ENCODE peak calls at places on chromosomes 3 and 15, in nine cellular contexts. One of them, this sample, is unnamed.
A peak's percentile ranks its signal among the peaks of the same experiment; 100 is the strongest.

GRCh38 chr15:67918205-67918861 is 78.5 kb upstream of the RNU6-1 start:
- DNase-seq in bronchial epithelial cell: no peak
- DNase-seq in fibroblast of gingiva: no peak
- DNase-seq in transverse colon: no peak
- DNase-seq in right cardiac atrium: peak; percentile 15
- DNase-seq in activated CD8-positive, alpha-beta T cell treated with anti-CD3 and anti-CD28 coated beads for 36 hours: no peak
- DNase-seq in stimulated activated CD8-positive, alpha-beta memory T cell treated with anti-CD3 and anti-CD28 coated beads, Interleukin-7, amount 100 ng/mL, for 24 hours: no peak
- DNase-seq in ovary: no peak
- DNase-seq in EL: no peak
- DNase-seq in this sample: no peak

GRCh38 chr3:117409701-117410459 is 700.3 kb downstream of the TUSC7 start:
- DNase-seq in fibroblast of gingiva: peak; percentile 33
- DNase-seq in ovary: no peak
- DNase-seq in bronchial epithelial cell: no peak
- DNase-seq in activated CD8-positive, alpha-beta T cell treated with anti-CD3 and anti-CD28 coated beads for 36 hours: no peak
- DNase-seq in transverse colon: no peak
- DNase-seq in right cardiac atrium: no peak
- DNase-seq in EL: peak; percentile 52
- DNase-seq in stimulated activated CD8-positive, alpha-beta memory T cell treated with anti-CD3 and anti-CD28 coated beads, Interleukin-7, amount 100 ng/mL, for 24 hours: no peak
- DNase-seq in this sample: no peak

GRCh38 chr3:123104550-123104949 is 37.7 kb downstream of the PDIA5 start:
- DNase-seq in ovary: no peak
- DNase-seq in bronchial epithelial cell: peak; percentile 70
- DNase-seq in stimulated activated CD8-positive, alpha-beta memory T cell treated with anti-CD3 and anti-CD28 coated beads, Interleukin-7, amount 100 ng/mL, for 24 hours: no peak
- DNase-seq in fibroblast of gingiva: peak; percentile 69
- DNase-seq in transverse colon: no peak
- DNase-seq in activated CD8-positive, alpha-beta T cell treated with anti-CD3 and anti-CD28 coated beads for 36 hours: no peak
- DNase-seq in right cardiac atrium: no peak
- DNase-seq in EL: peak; percentile 86
- DNase-seq in this sample: no peak

GRCh38 chr15:46344115-46344749 is 709.4 kb downstream of the SQOR start:
- DNase-seq in right cardiac atrium: no peak
- DNase-seq in bronchial epithelial cell: peak; percentile 52
- DNase-seq in transverse colon: no peak
- DNase-seq in EL: no peak
- DNase-seq in stimulated activated CD8-positive, alpha-beta memory T cell treated with anti-CD3 and anti-CD28 coated beads, Interleukin-7, amount 100 ng/mL, for 24 hours: no peak
- DNase-seq in fibroblast of gingiva: no peak
- DNase-seq in activated CD8-positive, alpha-beta T cell treated with anti-CD3 and anti-CD28 coated beads for 36 hours: no peak
- DNase-seq in ovary: no peak
- DNase-seq in this sample: no peak

GRCh38 chr15:72614810-72615532 is 39.5 kb upstream of the GOLGA6B start:
- DNase-seq in stimulated activated CD8-positive, alpha-beta memory T cell treated with anti-CD3 and anti-CD28 coated beads, Interleukin-7, amount 100 ng/mL, for 24 hours: no peak
- DNase-seq in EL: no peak
- DNase-seq in activated CD8-positive, alpha-beta T cell treated with anti-CD3 and anti-CD28 coated beads for 36 hours: no peak
- DNase-seq in transverse colon: no peak
- DNase-seq in bronchial epithelial cell: no peak
- DNase-seq in right cardiac atrium: no peak
- DNase-seq in fibroblast of gingiva: no peak
- DNase-seq in ovary: no peak
- DNase-seq in this sample: no peak

GRCh38 chr3:136018876-136019275 is 53.3 kb downstream of the PPP2R3A start:
- DNase-seq in ovary: no peak
- DNase-seq in stimulated activated CD8-positive, alpha-beta memory T cell treated with anti-CD3 and anti-CD28 coated beads, Interleukin-7, amount 100 ng/mL, for 24 hours: no peak
- DNase-seq in right cardiac atrium: no peak
- DNase-seq in fibroblast of gingiva: peak; percentile 21
- DNase-seq in bronchial epithelial cell: no peak
- DNase-seq in transverse colon: no peak
- DNase-seq in EL: peak; percentile 40
- DNase-seq in activated CD8-positive, alpha-beta T cell treated with anti-CD3 and anti-CD28 coated beads for 36 hours: no peak
- DNase-seq in this sample: no peak

GRCh38 chr3:41137686-41138111 is 61.6 kb upstream of the CTNNB1 start:
- DNase-seq in fibroblast of gingiva: no peak
- DNase-seq in bronchial epithelial cell: peak; percentile 98
- DNase-seq in transverse colon: no peak
- DNase-seq in ovary: no peak
- DNase-seq in EL: peak; percentile 7
- DNase-seq in right cardiac atrium: no peak
- DNase-seq in stimulated activated CD8-positive, alpha-beta memory T cell treated with anti-CD3 and anti-CD28 coated beads, Interleukin-7, amount 100 ng/mL, for 24 hours: no peak
- DNase-seq in activated CD8-positive, alpha-beta T cell treated with anti-CD3 and anti-CD28 coated beads for 36 hours: no peak
- DNase-seq in this sample: no peak

GRCh38 chr3:105987809-105988208 is 119.0 kb upstream of the CBLB start:
- DNase-seq in EL: no peak
- DNase-seq in bronchial epithelial cell: no peak
- DNase-seq in right cardiac atrium: no peak
- DNase-seq in activated CD8-positive, alpha-beta T cell treated with anti-CD3 and anti-CD28 coated beads for 36 hours: no peak
- DNase-seq in stimulated activated CD8-positive, alpha-beta memory T cell treated with anti-CD3 and anti-CD28 coated beads, Interleukin-7, amount 100 ng/mL, for 24 hours: no peak
- DNase-seq in transverse colon: no peak
- DNase-seq in fibroblast of gingiva: no peak
- DNase-seq in ovary: no peak
- DNase-seq in this sample: no peak

GRCh38 chr15:39131605-39132004 is 449.3 kb upstream of the THBS1 start:
- DNase-seq in EL: peak; percentile 42
- DNase-seq in stimulated activated CD8-positive, alpha-beta memory T cell treated with anti-CD3 and anti-CD28 coated beads, Interleukin-7, amount 100 ng/mL, for 24 hours: no peak
- DNase-seq in transverse colon: no peak
- DNase-seq in fibroblast of gingiva: no peak
- DNase-seq in ovary: no peak
- DNase-seq in bronchial epithelial cell: peak; percentile 72
- DNase-seq in activated CD8-positive, alpha-beta T cell treated with anti-CD3 and anti-CD28 coated beads for 36 hours: no peak
- DNase-seq in right cardiac atrium: no peak
- DNase-seq in this sample: no peak

GRCh38 chr3:133384331-133385027 is 15.4 kb upstream of the BFSP2 start:
- DNase-seq in stimulated activated CD8-positive, alpha-beta memory T cell treated with anti-CD3 and anti-CD28 coated beads, Interleukin-7, amount 100 ng/mL, for 24 hours: no peak
- DNase-seq in fibroblast of gingiva: no peak
- DNase-seq in activated CD8-positive, alpha-beta T cell treated with anti-CD3 and anti-CD28 coated beads for 36 hours: peak; percentile 51
- DNase-seq in right cardiac atrium: peak; percentile 70
- DNase-seq in EL: peak; percentile 58
- DNase-seq in transverse colon: peak; percentile 25
- DNase-seq in ovary: peak; percentile 15
- DNase-seq in bronchial epithelial cell: peak; percentile 57
- DNase-seq in this sample: no peak

GRCh38 chr3:29755416-29755815 is 474.5 kb downstream of the RBMS3 start:
- DNase-seq in stimulated activated CD8-positive, alpha-beta memory T cell treated with anti-CD3 and anti-CD28 coated beads, Interleukin-7, amount 100 ng/mL, for 24 hours: no peak
- DNase-seq in EL: no peak
- DNase-seq in bronchial epithelial cell: no peak
- DNase-seq in fibroblast of gingiva: no peak
- DNase-seq in right cardiac atrium: no peak
- DNase-seq in ovary: no peak
- DNase-seq in transverse colon: no peak
- DNase-seq in activated CD8-positive, alpha-beta T cell treated with anti-CD3 and anti-CD28 coated beads for 36 hours: no peak
- DNase-seq in this sample: no peak

GRCh38 chr3:98733778-98734281 is 29.3 kb upstream of the ST3GAL6 start:
- DNase-seq in fibroblast of gingiva: no peak
- DNase-seq in activated CD8-positive, alpha-beta T cell treated with anti-CD3 and anti-CD28 coated beads for 36 hours: peak; percentile 30
- DNase-seq in EL: no peak
- DNase-seq in right cardiac atrium: no peak
- DNase-seq in ovary: no peak
- DNase-seq in bronchial epithelial cell: no peak
- DNase-seq in transverse colon: peak; percentile 13
- DNase-seq in stimulated activated CD8-positive, alpha-beta memory T cell treated with anti-CD3 and anti-CD28 coated beads, Interleukin-7, amount 100 ng/mL, for 24 hours: no peak
- DNase-seq in this sample: no peak

GRCh38 chr15:40695469-40695910 is 516 bp downstream of the RAD51 start:
- DNase-seq in EL: no peak
- DNase-seq in activated CD8-positive, alpha-beta T cell treated with anti-CD3 and anti-CD28 coated beads for 36 hours: peak; percentile 40
- DNase-seq in transverse colon: no peak
- DNase-seq in bronchial epithelial cell: no peak
- DNase-seq in right cardiac atrium: no peak
- DNase-seq in ovary: no peak
- DNase-seq in fibroblast of gingiva: peak; percentile 14
- DNase-seq in stimulated activated CD8-positive, alpha-beta memory T cell treated with anti-CD3 and anti-CD28 coated beads, Interleukin-7, amount 100 ng/mL, for 24 hours: no peak
- DNase-seq in this sample: no peak

GRCh38 chr3:123781571-123782275 is 102.4 kb downstream of the MYLK start:
- DNase-seq in fibroblast of gingiva: no peak
- DNase-seq in right cardiac atrium: no peak
- DNase-seq in ovary: no peak
- DNase-seq in stimulated activated CD8-positive, alpha-beta memory T cell treated with anti-CD3 and anti-CD28 coated beads, Interleukin-7, amount 100 ng/mL, for 24 hours: no peak
- DNase-seq in activated CD8-positive, alpha-beta T cell treated with anti-CD3 and anti-CD28 coated beads for 36 hours: no peak
- DNase-seq in transverse colon: no peak
- DNase-seq in EL: peak; percentile 73
- DNase-seq in bronchial epithelial cell: no peak
- DNase-seq in this sample: no peak

GRCh38 chr15:95174281-95174680 is 942.9 kb downstream of the MCTP2 start:
- DNase-seq in activated CD8-positive, alpha-beta T cell treated with anti-CD3 and anti-CD28 coated beads for 36 hours: no peak
- DNase-seq in EL: no peak
- DNase-seq in transverse colon: no peak
- DNase-seq in fibroblast of gingiva: peak; percentile 82
- DNase-seq in right cardiac atrium: no peak
- DNase-seq in stimulated activated CD8-positive, alpha-beta memory T cell treated with anti-CD3 and anti-CD28 coated beads, Interleukin-7, amount 100 ng/mL, for 24 hours: no peak
- DNase-seq in ovary: no peak
- DNase-seq in bronchial epithelial cell: no peak
- DNase-seq in this sample: no peak

GRCh38 chr15:44286814-44287555 is 1.5 kb upstream of the GOLM2 start:
- DNase-seq in transverse colon: no peak
- DNase-seq in fibroblast of gingiva: no peak
- DNase-seq in right cardiac atrium: no peak
- DNase-seq in EL: peak; percentile 3
- DNase-seq in bronchial epithelial cell: no peak
- DNase-seq in activated CD8-positive, alpha-beta T cell treated with anti-CD3 and anti-CD28 coated beads for 36 hours: no peak
- DNase-seq in stimulated activated CD8-positive, alpha-beta memory T cell treated with anti-CD3 and anti-CD28 coated beads, Interleukin-7, amount 100 ng/mL, for 24 hours: no peak
- DNase-seq in ovary: no peak
- DNase-seq in this sample: no peak

GRCh38 chr3:9884555-9885165 is 4.6 kb upstream of the CIDEC start:
- DNase-seq in bronchial epithelial cell: peak; percentile 90
- DNase-seq in fibroblast of gingiva: peak; percentile 71
- DNase-seq in EL: peak; percentile 92
- DNase-seq in transverse colon: no peak
- DNase-seq in ovary: no peak
- DNase-seq in right cardiac atrium: no peak
- DNase-seq in stimulated activated CD8-positive, alpha-beta memory T cell treated with anti-CD3 and anti-CD28 coated beads, Interleukin-7, amount 100 ng/mL, for 24 hours: no peak
- DNase-seq in activated CD8-positive, alpha-beta T cell treated with anti-CD3 and anti-CD28 coated beads for 36 hours: no peak
- DNase-seq in this sample: no peak

This sample was measured in CD4-positive, alpha-beta T cell.